ENCODE peak calls at places on chromosomes 12 and 14, in four cellular contexts. G is IMR-90, D is HepG2, Q is K562. N is an unnamed sample. For H3K27me3, the result is how much of the 10 kb centered on the place peaks cover.

GRCh38 chr14:95707327-95707726 is 6.6 kb downstream of the TCL1A start:
- DNase-seq in Q (no peak), D (no peak), G (no peak), N (no peak)

GRCh38 chr14:24673059-24673458 is 39.1 kb upstream of the GZMB start:
- DNase-seq in Q (no peak), G (no peak), D (no peak), N (no peak)

GRCh38 chr12:110180591-110181005 is 56.4 kb downstream of the IFT81 start:
- DNase-seq in Q (no peak), G (peak), D (no peak), N (no peak)

GRCh38 chr12:131830335-131831020 is 2.3 kb downstream of the MMP17 start:
- DNase-seq in G (peak), D (peak), Q (peak), N (no peak)

GRCh38 chr12:25276199-25276937 is 25.6 kb upstream of the KRAS start:
- DNase-seq in G (peak), D (peak), Q (peak), N (no peak)

GRCh38 chr12:3200779-3201738 is 123.9 kb downstream of the TSPAN9 start:
- DNase-seq in D (no peak), Q (no peak), G (no peak), N (no peak)

GRCh38 chr12:98998697-98999299 is 353.7 kb downstream of the APAF1 start:
- DNase-seq in G (peak), D (peak), Q (peak), N (no peak)

GRCh38 chr14:32129124-32129523 is 52.0 kb downstream of the ARHGAP5 start:
- DNase-seq in D (no peak), G (peak), Q (no peak), N (no peak)

GRCh38 chr14:75221797-75222196 is 45.4 kb upstream of the TMED10 start:
- DNase-seq in Q (no peak), G (no peak), D (no peak), N (no peak)

GRCh38 chr14:75222208-75222701 is 45.8 kb upstream of the TMED10 start:
- DNase-seq in G (peak), Q (no peak), D (no peak), N (peak)

GRCh38 chr14:75224561-75224960 is 48.1 kb upstream of the TMED10 start:
- DNase-seq in D (no peak), G (peak), Q (no peak), N (no peak)

GRCh38 chr14:75226755-75227544 is 50.5 kb upstream of the TMED10 start:
- DNase-seq in Q (no peak), G (no peak), D (no peak), N (no peak)

DNA sequence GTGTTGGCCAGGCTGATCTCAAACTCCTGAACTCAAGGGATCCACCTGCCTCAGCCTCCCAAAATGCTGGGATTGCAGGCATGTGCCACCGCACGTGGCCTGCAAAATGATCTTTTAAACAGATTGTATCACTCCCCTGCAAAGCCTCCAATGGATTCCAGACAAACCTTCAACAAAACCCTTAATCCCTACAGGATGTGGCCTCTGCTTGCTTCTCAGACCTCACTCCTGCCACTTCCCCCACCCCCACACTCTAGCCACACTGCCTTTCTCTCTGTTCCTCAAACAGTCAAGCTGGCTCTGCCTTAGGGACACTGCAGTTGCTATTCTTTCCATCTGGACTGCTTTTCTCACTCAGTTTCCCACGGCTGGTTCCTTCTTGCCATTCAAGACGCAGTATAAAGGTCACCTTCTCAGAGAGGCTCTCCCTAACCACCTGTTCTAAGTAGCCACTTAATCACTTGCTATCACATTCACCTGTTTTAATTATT is 47.3 kb upstream of the TMED10 start:
- DNase-seq in G (peak), D (no peak), Q (no peak), N (no peak)
- TF ChIP-seq MAFK in G (no peak), D (no peak), Q (no peak), N (no peak)

GRCh38 chr14:28661171-28661772 is 105.3 kb upstream of the FOXG1 start:
- DNase-seq in D (peak), G (peak), Q (no peak), N (peak)

GRCh38 chr14:28671425-28671824 is 95.2 kb upstream of the FOXG1 start:
- DNase-seq in D (no peak), Q (no peak), G (peak), N (no peak)

GRCh38 chr14:28666961-28667360 is 99.6 kb upstream of the FOXG1 start:
- DNase-seq in G (no peak), D (no peak), Q (no peak), N (no peak)
- H3K27me3 ChIP-seq in G (under half), D (under half), Q (under half), N (under half)

GRCh38 chr12:11797317-11797913 is 147.9 kb downstream of the ETV6 start:
- DNase-seq in D (peak), Q (no peak), G (peak), N (no peak)

GRCh38 chr12:11794751-11795150 is 145.3 kb downstream of the ETV6 start:
- DNase-seq in Q (no peak), G (no peak), D (no peak), N (no peak)

GRCh38 chr12:11795192-11795909 is 145.9 kb downstream of the ETV6 start:
- DNase-seq in D (no peak), G (no peak), Q (no peak), N (no peak)

GRCh38 chr12:11794311-11794710 is 144.8 kb downstream of the ETV6 start:
- DNase-seq in G (no peak), D (no peak), Q (no peak), N (no peak)

DNA sequence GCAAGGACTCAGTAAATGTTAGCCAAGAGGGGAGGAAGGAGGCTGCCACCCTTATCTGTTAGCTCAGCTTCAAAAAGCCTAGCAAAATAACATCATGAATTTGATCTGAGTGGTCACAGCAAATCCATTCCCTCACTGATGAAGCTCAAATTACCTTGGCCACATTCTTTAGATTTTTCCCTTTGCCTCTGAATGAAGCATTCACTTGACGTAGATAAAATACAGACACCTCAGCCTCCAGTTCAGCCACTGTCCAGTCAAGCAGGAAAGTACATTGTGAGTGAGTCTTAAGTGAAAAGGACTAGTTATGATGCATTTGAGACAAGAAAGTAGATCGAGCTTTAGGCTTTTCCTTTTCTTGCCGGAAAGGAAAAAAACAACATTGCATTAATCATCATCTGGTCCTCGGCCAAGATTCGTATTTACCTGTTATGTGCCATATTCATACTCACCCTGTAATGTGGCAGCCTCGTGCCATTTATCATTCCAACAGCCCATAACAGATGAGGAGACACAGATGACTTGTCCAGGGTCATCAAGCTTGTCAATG is 146.5 kb downstream of the ETV6 start:
- DNase-seq in D (peak), Q (no peak), G (peak), N (no peak)
- TF ChIP-seq MAFK in D (no peak), Q (no peak), G (no peak), N (no peak)

GRCh38 chr12:5945071-5946008 is at the start of gene ANO2:
- DNase-seq in D (no peak), Q (no peak), G (no peak), N (no peak)
- H3K27me3 ChIP-seq in D (under half), Q (under half), G (half or more), N (under half)